ENCODE peak calls at places on chromosome 6, in ten cellular contexts. One of them, this sample, is unnamed.

GRCh38 chr6:47535316-47536046 is 57.9 kb downstream of the CD2AP start:
- DNase-seq in GM03348: no peak
- DNase-seq in small intestine: no peak
- DNase-seq in naive thymus-derived CD8-positive, alpha-beta T cell: no peak
- DNase-seq in heart left ventricle: no peak
- DNase-seq in memory B cell: no peak
- DNase-seq in PC-9: no peak
- DNase-seq in fibroblast of the conjunctiva: no peak
- DNase-seq in esophagus squamous epithelium: no peak
- DNase-seq in posterior cingulate gyrus: no peak
- DNase-seq in this sample: no peak

GRCh38 chr6:11427827-11428245 is 109.7 kb upstream of the TMEM170B start:
- DNase-seq in GM03348: no peak
- DNase-seq in small intestine: no peak
- DNase-seq in naive thymus-derived CD8-positive, alpha-beta T cell: no peak
- DNase-seq in heart left ventricle: no peak
- DNase-seq in memory B cell: no peak
- DNase-seq in PC-9: peak; percentile 52
- DNase-seq in fibroblast of the conjunctiva: no peak
- DNase-seq in esophagus squamous epithelium: no peak
- DNase-seq in posterior cingulate gyrus: no peak
- DNase-seq in this sample: no peak

GRCh38 chr6:123415844-123416468 is 220.8 kb downstream of the TRDN start:
- DNase-seq in GM03348: peak; percentile 52
- DNase-seq in small intestine: peak; percentile 67
- DNase-seq in naive thymus-derived CD8-positive, alpha-beta T cell: no peak
- DNase-seq in heart left ventricle: peak; percentile 52
- DNase-seq in memory B cell: no peak
- DNase-seq in PC-9: peak; percentile 44
- DNase-seq in fibroblast of the conjunctiva: peak; percentile 29
- DNase-seq in esophagus squamous epithelium: no peak
- DNase-seq in posterior cingulate gyrus: no peak
- DNase-seq in this sample: peak; percentile 48

GRCh38 chr6:170020041-170020583 is 268.7 kb downstream of the ERMARD start:
- DNase-seq in GM03348: no peak
- DNase-seq in small intestine: no peak
- DNase-seq in naive thymus-derived CD8-positive, alpha-beta T cell: no peak
- DNase-seq in heart left ventricle: no peak
- DNase-seq in memory B cell: no peak
- DNase-seq in PC-9: no peak
- DNase-seq in fibroblast of the conjunctiva: no peak
- DNase-seq in esophagus squamous epithelium: no peak
- DNase-seq in posterior cingulate gyrus: no peak
- DNase-seq in this sample: no peak

GRCh38 chr6:154615483-154616025 is 105.1 kb upstream of the CNKSR3 start:
- DNase-seq in GM03348: peak; percentile 13
- DNase-seq in small intestine: peak; percentile 93
- DNase-seq in naive thymus-derived CD8-positive, alpha-beta T cell: no peak
- DNase-seq in heart left ventricle: peak; percentile 80
- DNase-seq in memory B cell: no peak
- DNase-seq in PC-9: peak; percentile 74
- DNase-seq in fibroblast of the conjunctiva: peak; percentile 20
- DNase-seq in esophagus squamous epithelium: no peak
- DNase-seq in posterior cingulate gyrus: peak; percentile 86
- DNase-seq in this sample: peak; percentile 25

GRCh38 chr6:23445157-23445710 is 680.8 kb upstream of the NRSN1 start:
- DNase-seq in GM03348: no peak
- DNase-seq in small intestine: no peak
- DNase-seq in naive thymus-derived CD8-positive, alpha-beta T cell: no peak
- DNase-seq in heart left ventricle: peak; percentile 51
- DNase-seq in memory B cell: no peak
- DNase-seq in PC-9: no peak
- DNase-seq in fibroblast of the conjunctiva: peak; percentile 70
- DNase-seq in esophagus squamous epithelium: no peak
- DNase-seq in posterior cingulate gyrus: no peak
- DNase-seq in this sample: no peak

GRCh38 chr6:111823831-111824607 is 49.2 kb downstream of the FYN start:
- DNase-seq in GM03348: peak; percentile 64
- DNase-seq in small intestine: no peak
- DNase-seq in naive thymus-derived CD8-positive, alpha-beta T cell: no peak
- DNase-seq in heart left ventricle: no peak
- DNase-seq in memory B cell: no peak
- DNase-seq in PC-9: no peak
- DNase-seq in fibroblast of the conjunctiva: peak; percentile 42
- DNase-seq in esophagus squamous epithelium: no peak
- DNase-seq in posterior cingulate gyrus: no peak
- DNase-seq in this sample: no peak

GRCh38 chr6:1311400-1312192 is at the start of gene FOXQ1:
- DNase-seq in GM03348: peak; percentile 71
- DNase-seq in small intestine: peak; percentile 90
- DNase-seq in naive thymus-derived CD8-positive, alpha-beta T cell: no peak
- DNase-seq in heart left ventricle: no peak
- DNase-seq in memory B cell: no peak
- DNase-seq in PC-9: peak; percentile 97
- DNase-seq in fibroblast of the conjunctiva: no peak
- DNase-seq in esophagus squamous epithelium: no peak
- DNase-seq in posterior cingulate gyrus: peak; percentile 93
- DNase-seq in this sample: no peak

GRCh38 chr6:140623498-140623897 is 1249.0 kb upstream of the CITED2 start:
- DNase-seq in GM03348: peak; percentile 46
- DNase-seq in small intestine: no peak
- DNase-seq in naive thymus-derived CD8-positive, alpha-beta T cell: no peak
- DNase-seq in heart left ventricle: no peak
- DNase-seq in memory B cell: no peak
- DNase-seq in PC-9: no peak
- DNase-seq in fibroblast of the conjunctiva: peak; percentile 89
- DNase-seq in esophagus squamous epithelium: no peak
- DNase-seq in posterior cingulate gyrus: no peak
- DNase-seq in this sample: no peak

GRCh38 chr6:40953486-40953885 is 85.5 kb downstream of the UNC5CL start:
- DNase-seq in GM03348: no peak
- DNase-seq in small intestine: no peak
- DNase-seq in naive thymus-derived CD8-positive, alpha-beta T cell: no peak
- DNase-seq in heart left ventricle: no peak
- DNase-seq in memory B cell: no peak
- DNase-seq in PC-9: no peak
- DNase-seq in fibroblast of the conjunctiva: no peak
- DNase-seq in esophagus squamous epithelium: no peak
- DNase-seq in posterior cingulate gyrus: no peak
- DNase-seq in this sample: no peak

GRCh38 chr6:1635305-1636010 is 25.7 kb downstream of the FOXC1 start:
- DNase-seq in GM03348: no peak
- DNase-seq in small intestine: no peak
- DNase-seq in naive thymus-derived CD8-positive, alpha-beta T cell: no peak
- DNase-seq in heart left ventricle: no peak
- DNase-seq in memory B cell: no peak
- DNase-seq in PC-9: no peak
- DNase-seq in fibroblast of the conjunctiva: no peak
- DNase-seq in esophagus squamous epithelium: no peak
- DNase-seq in posterior cingulate gyrus: no peak
- DNase-seq in this sample: no peak

GRCh38 chr6:82144007-82144851 is 103.3 kb downstream of the IBTK start:
- DNase-seq in GM03348: peak; percentile 76
- DNase-seq in small intestine: peak; percentile 51
- DNase-seq in naive thymus-derived CD8-positive, alpha-beta T cell: no peak
- DNase-seq in heart left ventricle: peak; percentile 38
- DNase-seq in memory B cell: no peak
- DNase-seq in PC-9: peak; percentile 17
- DNase-seq in fibroblast of the conjunctiva: peak; percentile 92
- DNase-seq in esophagus squamous epithelium: no peak
- DNase-seq in posterior cingulate gyrus: peak; percentile 67
- DNase-seq in this sample: no peak

GRCh38 chr6:9647043-9647520 is 767.8 kb downstream of the TFAP2A start:
- DNase-seq in GM03348: no peak
- DNase-seq in small intestine: no peak
- DNase-seq in naive thymus-derived CD8-positive, alpha-beta T cell: no peak
- DNase-seq in heart left ventricle: no peak
- DNase-seq in memory B cell: no peak
- DNase-seq in PC-9: no peak
- DNase-seq in fibroblast of the conjunctiva: no peak
- DNase-seq in esophagus squamous epithelium: no peak
- DNase-seq in posterior cingulate gyrus: no peak
- DNase-seq in this sample: no peak

GRCh38 chr6:3868544-3868943 is 19.4 kb downstream of the FAM50B start:
- DNase-seq in GM03348: peak; percentile 58
- DNase-seq in small intestine: no peak
- DNase-seq in naive thymus-derived CD8-positive, alpha-beta T cell: no peak
- DNase-seq in heart left ventricle: no peak
- DNase-seq in memory B cell: no peak
- DNase-seq in PC-9: no peak
- DNase-seq in fibroblast of the conjunctiva: peak; percentile 65
- DNase-seq in esophagus squamous epithelium: no peak
- DNase-seq in posterior cingulate gyrus: peak; percentile 75
- DNase-seq in this sample: peak; percentile 20

GRCh38 chr6:24273471-24273870 is 84.4 kb downstream of the DCDC2 start:
- DNase-seq in GM03348: no peak
- DNase-seq in small intestine: no peak
- DNase-seq in naive thymus-derived CD8-positive, alpha-beta T cell: no peak
- DNase-seq in heart left ventricle: no peak
- DNase-seq in memory B cell: no peak
- DNase-seq in PC-9: no peak
- DNase-seq in fibroblast of the conjunctiva: no peak
- DNase-seq in esophagus squamous epithelium: no peak
- DNase-seq in posterior cingulate gyrus: no peak
- DNase-seq in this sample: no peak

GRCh38 chr6:17013701-17014100 is 88.1 kb upstream of the STMND1 start:
- DNase-seq in GM03348: peak; percentile 79
- DNase-seq in small intestine: no peak
- DNase-seq in naive thymus-derived CD8-positive, alpha-beta T cell: no peak
- DNase-seq in heart left ventricle: no peak
- DNase-seq in memory B cell: no peak
- DNase-seq in PC-9: no peak
- DNase-seq in fibroblast of the conjunctiva: no peak
- DNase-seq in esophagus squamous epithelium: no peak
- DNase-seq in posterior cingulate gyrus: no peak
- DNase-seq in this sample: no peak

GRCh38 chr6:22081709-22082108 is 215.1 kb downstream of the PRL start:
- DNase-seq in GM03348: no peak
- DNase-seq in small intestine: no peak
- DNase-seq in naive thymus-derived CD8-positive, alpha-beta T cell: no peak
- DNase-seq in heart left ventricle: no peak
- DNase-seq in memory B cell: no peak
- DNase-seq in PC-9: no peak
- DNase-seq in fibroblast of the conjunctiva: no peak
- DNase-seq in esophagus squamous epithelium: no peak
- DNase-seq in posterior cingulate gyrus: no peak
- DNase-seq in this sample: no peak

GRCh38 chr6:107116328-107116892 is 1.1 kb upstream of the BEND3 start:
- DNase-seq in GM03348: no peak
- DNase-seq in small intestine: peak; percentile 49
- DNase-seq in naive thymus-derived CD8-positive, alpha-beta T cell: no peak
- DNase-seq in heart left ventricle: no peak
- DNase-seq in memory B cell: peak; percentile 36
- DNase-seq in PC-9: no peak
- DNase-seq in fibroblast of the conjunctiva: no peak
- DNase-seq in esophagus squamous epithelium: no peak
- DNase-seq in posterior cingulate gyrus: peak; percentile 82
- DNase-seq in this sample: no peak

GRCh38 chr6:2971420-2972218 is at the start of gene SERPINB6:
- DNase-seq in GM03348: peak; percentile 87
- DNase-seq in small intestine: peak; percentile 94
- DNase-seq in naive thymus-derived CD8-positive, alpha-beta T cell: peak; percentile 36
- DNase-seq in heart left ventricle: peak; percentile 92
- DNase-seq in memory B cell: peak; percentile 9
- DNase-seq in PC-9: peak; percentile 76
- DNase-seq in fibroblast of the conjunctiva: peak; percentile 78
- DNase-seq in esophagus squamous epithelium: no peak
- DNase-seq in posterior cingulate gyrus: peak; percentile 96
- DNase-seq in this sample: peak; percentile 88

GRCh38 chr6:47669684-47670515 is 28.5 kb upstream of the ADGRF4 start:
- DNase-seq in GM03348: peak; percentile 35
- DNase-seq in small intestine: peak; percentile 5
- DNase-seq in naive thymus-derived CD8-positive, alpha-beta T cell: no peak
- DNase-seq in heart left ventricle: no peak
- DNase-seq in memory B cell: no peak
- DNase-seq in PC-9: no peak
- DNase-seq in fibroblast of the conjunctiva: no peak
- DNase-seq in esophagus squamous epithelium: no peak
- DNase-seq in posterior cingulate gyrus: no peak
- DNase-seq in this sample: no peak

GRCh38 chr6:41470341-41471063 is 75.7 kb upstream of the FOXP4 start:
- DNase-seq in GM03348: peak; percentile 44
- DNase-seq in small intestine: no peak
- DNase-seq in naive thymus-derived CD8-positive, alpha-beta T cell: no peak
- DNase-seq in heart left ventricle: peak; percentile 62
- DNase-seq in memory B cell: no peak
- DNase-seq in PC-9: peak; percentile 53
- DNase-seq in fibroblast of the conjunctiva: no peak
- DNase-seq in esophagus squamous epithelium: no peak
- DNase-seq in posterior cingulate gyrus: peak; percentile 66
- DNase-seq in this sample: no peak

GRCh38 chr6:167350731-167351655 is 26.1 kb downstream of the TTLL2 start:
- DNase-seq in GM03348: peak; percentile 22
- DNase-seq in small intestine: peak; percentile 80
- DNase-seq in naive thymus-derived CD8-positive, alpha-beta T cell: peak; percentile 71
- DNase-seq in heart left ventricle: peak; percentile 56
- DNase-seq in memory B cell: peak; percentile 79
- DNase-seq in PC-9: no peak
- DNase-seq in fibroblast of the conjunctiva: peak; percentile 22
- DNase-seq in esophagus squamous epithelium: peak; percentile 7
- DNase-seq in posterior cingulate gyrus: peak; percentile 93
- DNase-seq in this sample: peak; percentile 68

GRCh38 chr6:100461920-100462295 is 2.8 kb downstream of the SIM1 start:
- DNase-seq in GM03348: no peak
- DNase-seq in small intestine: no peak
- DNase-seq in naive thymus-derived CD8-positive, alpha-beta T cell: no peak
- DNase-seq in heart left ventricle: no peak
- DNase-seq in memory B cell: no peak
- DNase-seq in PC-9: no peak
- DNase-seq in fibroblast of the conjunctiva: no peak
- DNase-seq in esophagus squamous epithelium: no peak
- DNase-seq in posterior cingulate gyrus: no peak
- DNase-seq in this sample: no peak

GRCh38 chr6:15476631-15477380 is 186.0 kb downstream of the DTNBP1 start:
- DNase-seq in GM03348: no peak
- DNase-seq in small intestine: no peak
- DNase-seq in naive thymus-derived CD8-positive, alpha-beta T cell: no peak
- DNase-seq in heart left ventricle: no peak
- DNase-seq in memory B cell: no peak
- DNase-seq in PC-9: no peak
- DNase-seq in fibroblast of the conjunctiva: no peak
- DNase-seq in esophagus squamous epithelium: no peak
- DNase-seq in posterior cingulate gyrus: no peak
- DNase-seq in this sample: no peak

GRCh38 chr6:39347906-39348585 is 25.5 kb upstream of the KCNK16 start:
- DNase-seq in GM03348: peak; percentile 92
- DNase-seq in small intestine: peak; percentile 58
- DNase-seq in naive thymus-derived CD8-positive, alpha-beta T cell: peak; percentile 25
- DNase-seq in heart left ventricle: peak; percentile 64
- DNase-seq in memory B cell: peak; percentile 35
- DNase-seq in PC-9: peak; percentile 59
- DNase-seq in fibroblast of the conjunctiva: peak; percentile 39
- DNase-seq in esophagus squamous epithelium: no peak
- DNase-seq in posterior cingulate gyrus: peak; percentile 95
- DNase-seq in this sample: peak; percentile 62

GRCh38 chr6:135423649-135424128 is 73.9 kb downstream of the AHI1 start:
- DNase-seq in GM03348: peak; percentile 52
- DNase-seq in small intestine: peak; percentile 76
- DNase-seq in naive thymus-derived CD8-positive, alpha-beta T cell: no peak
- DNase-seq in heart left ventricle: no peak
- DNase-seq in memory B cell: peak; percentile 27
- DNase-seq in PC-9: no peak
- DNase-seq in fibroblast of the conjunctiva: peak; percentile 20
- DNase-seq in esophagus squamous epithelium: no peak
- DNase-seq in posterior cingulate gyrus: no peak
- DNase-seq in this sample: no peak

GRCh38 chr6:130611366-130611765 is 215.8 kb upstream of the SMLR1 start:
- DNase-seq in GM03348: no peak
- DNase-seq in small intestine: peak; percentile 4
- DNase-seq in naive thymus-derived CD8-positive, alpha-beta T cell: no peak
- DNase-seq in heart left ventricle: no peak
- DNase-seq in memory B cell: no peak
- DNase-seq in PC-9: no peak
- DNase-seq in fibroblast of the conjunctiva: no peak
- DNase-seq in esophagus squamous epithelium: no peak
- DNase-seq in posterior cingulate gyrus: no peak
- DNase-seq in this sample: no peak

GRCh38 chr6:140485740-140486467 is 1111.5 kb upstream of the CITED2 start:
- DNase-seq in GM03348: peak; percentile 66
- DNase-seq in small intestine: no peak
- DNase-seq in naive thymus-derived CD8-positive, alpha-beta T cell: no peak
- DNase-seq in heart left ventricle: peak; percentile 37
- DNase-seq in memory B cell: no peak
- DNase-seq in PC-9: peak; percentile 8
- DNase-seq in fibroblast of the conjunctiva: peak; percentile 76
- DNase-seq in esophagus squamous epithelium: no peak
- DNase-seq in posterior cingulate gyrus: peak; percentile 54
- DNase-seq in this sample: no peak